ENCODE peak calls at places on chromosome 19, in four cellular contexts. S is HepG2, J is GM12878, H is H1. Q is an unnamed sample.

GRCh38 chr19:892243-892996 is 567 bp downstream of the MED16 start:
- DNase-seq in S (no peak), J (no peak), H (no peak), Q (peak; percentile 82)

GRCh38 chr19:13097331-13098258 is 5.1 kb downstream of the LYL1 start:
- DNase-seq in S (no peak), J (no peak), H (peak; percentile 62), Q (no peak)

GRCh38 chr19:16825312-16826168 is 3.7 kb upstream of the SIN3B start:
- DNase-seq in S (no peak), J (no peak), H (peak; percentile 54), Q (peak; percentile 33)

GRCh38 chr19:33794578-33795369 is 1.9 kb upstream of the KCTD15 start:
- DNase-seq in S (no peak), J (no peak), H (peak; percentile 65), Q (peak; percentile 73)

GRCh38 chr19:48321372-48321621 is 4.1 kb upstream of the EMP3 start:
- DNase-seq in S (no peak), J (peak; percentile 85), H (no peak), Q (peak; percentile 97)

GRCh38 chr19:13100871-13101589 is 1.6 kb downstream of the LYL1 start:
- DNase-seq in S (no peak), J (no peak), H (no peak), Q (no peak)

GRCh38 chr19:14383898-14384669 is 2.8 kb downstream of the ADGRE5 start:
- DNase-seq in S (no peak), J (no peak), H (no peak), Q (no peak)

GRCh38 chr19:3284759-3285646 is 60.5 kb downstream of the CELF5 start:
- DNase-seq in S (peak; percentile 87), J (no peak), H (peak; percentile 100), Q (peak; percentile 77)

GRCh38 chr19:58123354-58123753 is 25.3 kb upstream of the ZSCAN18 start:
- DNase-seq in S (no peak), J (no peak), H (no peak), Q (no peak)

GRCh38 chr19:13103585-13103923 is 896 bp upstream of the LYL1 start:
- DNase-seq in S (no peak), J (no peak), H (no peak), Q (no peak)

DNA sequence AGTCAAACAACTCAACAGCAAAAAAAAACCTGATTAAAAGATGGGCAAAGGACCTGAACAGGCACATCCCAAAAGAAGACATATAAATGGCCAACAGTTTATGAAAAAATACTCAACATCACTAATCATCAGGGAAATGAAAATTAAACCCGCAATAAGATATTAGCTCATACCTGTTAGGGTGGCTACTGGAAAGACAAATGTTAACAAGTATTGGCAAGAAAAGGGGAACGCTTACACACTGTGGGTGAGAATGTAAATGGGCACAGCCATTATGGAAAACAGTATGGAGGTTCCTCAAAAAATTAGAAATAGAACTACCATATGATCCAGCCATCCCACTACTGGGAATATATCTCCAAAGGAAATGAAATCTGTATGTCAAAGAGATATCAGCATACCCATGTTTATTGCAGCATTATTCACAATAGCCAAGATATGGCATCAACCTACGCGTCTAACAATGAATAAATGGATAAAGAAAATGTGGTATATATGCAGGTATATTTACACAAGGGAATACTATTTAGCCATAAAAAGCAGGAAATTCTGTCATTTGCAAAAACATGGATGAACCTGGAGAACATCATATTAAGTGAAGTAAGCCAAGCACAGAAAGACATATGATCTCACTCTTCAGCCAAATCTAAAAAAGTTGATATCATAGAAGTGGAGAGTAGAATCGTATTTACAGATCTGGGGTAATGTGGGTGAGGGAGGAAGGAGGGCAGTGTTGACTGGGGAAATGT is 2.3 kb downstream of the ZNF780A start:
- DNase-seq in S (no peak), J (no peak), H (no peak), Q (no peak)
- H3K4me2 ChIP-seq in S (peak overlapping the region; percentile 74), J (no peak overlapping the region), H (no peak overlapping the region), Q (no peak overlapping the region)

GRCh38 chr19:19109601-19110000 is 28.7 kb downstream of the TMEM161A start:
- DNase-seq in S (no peak), J (no peak), H (no peak), Q (no peak)
- TF ChIP-seq TCF12 in S (no peak), J (no peak), H (no peak), Q (no peak)

DNA sequence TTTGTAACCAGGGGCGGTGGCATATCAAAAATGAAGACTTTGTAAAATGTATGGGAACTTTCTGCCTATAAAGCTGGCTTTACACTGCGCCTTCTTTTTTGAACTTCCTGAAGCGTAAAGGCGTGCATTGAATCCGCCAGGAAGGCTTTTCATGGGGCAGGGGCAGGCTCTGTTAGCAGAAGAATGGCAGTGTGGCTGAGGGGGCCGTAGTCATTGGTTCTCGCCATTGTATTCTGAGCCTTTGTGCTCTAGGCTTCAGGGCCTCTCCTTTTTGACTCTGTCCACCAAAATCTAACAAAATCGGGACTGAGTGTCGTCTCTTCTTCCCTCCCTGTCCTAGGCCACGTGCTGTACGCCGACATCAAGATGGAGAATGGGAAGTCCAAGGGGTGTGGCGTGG is 14.1 kb downstream of the PRAM1 start:
- DNase-seq in S (no peak), J (no peak), H (no peak), Q (no peak)
- H3K4me2 ChIP-seq in S (no peak overlapping the region), J (no peak overlapping the region), H (no peak overlapping the region), Q (no peak overlapping the region)

GRCh38 chr19:39307233-39307821 is 11.1 kb downstream of the IFNL1 start:
- DNase-seq in S (no peak), J (no peak), H (peak; percentile 89), Q (no peak)
- TF ChIP-seq TCF12 in S (no peak), J (no peak), H (no peak), Q (no peak)

DNA sequence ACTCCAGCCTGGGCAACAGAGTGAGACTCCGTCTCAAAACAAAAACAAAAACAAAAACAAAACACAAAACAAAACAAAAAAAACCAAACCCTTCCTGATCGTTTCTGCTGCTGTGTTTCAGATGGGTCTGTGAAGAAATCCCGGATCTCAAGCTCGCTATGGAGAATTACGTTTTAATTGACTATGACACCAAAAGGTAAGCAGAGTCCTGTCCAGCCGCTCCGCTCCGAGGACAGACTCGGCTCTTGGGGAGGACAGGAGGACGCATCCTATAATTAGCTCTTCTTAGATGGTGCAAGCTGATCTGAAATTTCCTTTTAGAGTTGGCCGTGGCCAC is 22.0 kb downstream of the DOT1L start:
- DNase-seq in S (no peak), J (no peak), H (no peak), Q (no peak)
- H3K4me2 ChIP-seq in S (no peak overlapping the region), J (no peak overlapping the region), H (no peak overlapping the region), Q (no peak overlapping the region)

GRCh38 chr19:49502866-49503581 is 6.8 kb downstream of the RPS11 start:
- DNase-seq in S (peak; percentile 74), J (no peak), H (no peak), Q (peak; percentile 64)
- TF ChIP-seq TCF12 in S (no peak), J (no peak), H (no peak), Q (no peak)

GRCh38 chr19:35125746-35126623 is 8.9 kb downstream of the LGI4 start:
- DNase-seq in S (no peak), J (no peak), H (no peak), Q (no peak)
- H3K4me2 ChIP-seq in S (no peak overlapping the region), J (no peak overlapping the region), H (no peak overlapping the region), Q (no peak overlapping the region)

DNA sequence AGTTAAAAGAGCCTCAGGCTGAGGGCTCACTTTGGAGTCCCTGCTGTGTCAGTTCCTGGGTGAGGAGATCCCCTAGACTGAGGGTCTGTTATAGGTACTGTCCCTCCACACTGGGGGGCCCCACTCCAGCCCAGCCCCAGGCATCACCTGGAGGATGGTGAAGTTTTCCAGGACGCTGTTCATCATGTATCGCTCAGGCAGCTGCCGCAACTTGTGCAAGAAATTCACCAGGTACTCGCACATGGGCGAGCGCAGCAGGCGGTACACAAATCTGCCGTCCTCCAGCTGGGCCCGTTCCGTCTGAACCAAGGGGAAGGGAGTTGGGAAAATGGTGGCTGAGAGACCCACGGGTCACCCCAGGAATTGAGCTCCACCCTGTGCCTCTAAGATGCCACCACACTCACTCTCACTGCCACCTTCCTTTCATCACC is 7.1 kb downstream of the CD37 start:
- DNase-seq in S (no peak), J (no peak), H (no peak), Q (no peak)
- TF ChIP-seq TCF12 in S (no peak), J (no peak), H (no peak), Q (no peak)

GRCh38 chr19:50501186-50501567 is 9.8 kb downstream of the JOSD2 start:
- DNase-seq in S (no peak), J (no peak), H (no peak), Q (no peak)

GRCh38 chr19:50500060-50500752 is 10.8 kb downstream of the JOSD2 start:
- DNase-seq in S (no peak), J (no peak), H (peak; percentile 74), Q (peak; percentile 84)

GRCh38 chr19:50501568-50502475 is 9.2 kb downstream of the JOSD2 start:
- DNase-seq in S (no peak), J (no peak), H (no peak), Q (no peak)

GRCh38 chr19:50498219-50499056 is 12.6 kb downstream of the JOSD2 start:
- DNase-seq in S (no peak), J (no peak), H (no peak), Q (no peak)

GRCh38 chr19:50500753-50501151 is 10.2 kb downstream of the JOSD2 start:
- DNase-seq in S (no peak), J (no peak), H (no peak), Q (no peak)
- H3K4me2 ChIP-seq in S (no peak overlapping the region), J (no peak overlapping the region), H (peak overlapping the region; percentile 66), Q (no peak overlapping the region)

Q was measured in SK-N-SH.